ENCODE peak calls at places on chromosomes 7 and 10, in six cellular contexts. One of them, this sample, is unnamed.

GRCh38 chr10:94076325-94076841 is 82.7 kb downstream of the PLCE1 start:
- DNase-seq in cardiac muscle cell: no peak
- DNase-seq in pons: peak; percentile 40
- DNase-seq in AG08396: peak; percentile 52
- DNase-seq in tibial nerve: peak; percentile 19
- DNase-seq in stimulated activated CD4-positive, alpha-beta T cell treated with anti-CD3 and anti-CD28 coated beads, Interleukin-2, amount 100 ng/mL, for 48 hours: no peak
- DNase-seq in this sample: peak; percentile 86

GRCh38 chr10:71472466-71472865 is 75.7 kb downstream of the CDH23 start:
- DNase-seq in cardiac muscle cell: no peak
- DNase-seq in pons: no peak
- DNase-seq in AG08396: no peak
- DNase-seq in tibial nerve: no peak
- DNase-seq in stimulated activated CD4-positive, alpha-beta T cell treated with anti-CD3 and anti-CD28 coated beads, Interleukin-2, amount 100 ng/mL, for 48 hours: no peak
- DNase-seq in this sample: no peak

GRCh38 chr7:142557971-142558582 is 191.2 kb upstream of the PRSS1 start:
- DNase-seq in cardiac muscle cell: peak; percentile 52
- DNase-seq in pons: peak; percentile 14
- DNase-seq in AG08396: peak; percentile 46
- DNase-seq in tibial nerve: no peak
- DNase-seq in stimulated activated CD4-positive, alpha-beta T cell treated with anti-CD3 and anti-CD28 coated beads, Interleukin-2, amount 100 ng/mL, for 48 hours: peak; percentile 41
- DNase-seq in this sample: no peak

GRCh38 chr10:22682237-22683192 is 31.9 kb downstream of the PIP4K2A start:
- DNase-seq in cardiac muscle cell: peak; percentile 18
- DNase-seq in pons: no peak
- DNase-seq in AG08396: no peak
- DNase-seq in tibial nerve: no peak
- DNase-seq in stimulated activated CD4-positive, alpha-beta T cell treated with anti-CD3 and anti-CD28 coated beads, Interleukin-2, amount 100 ng/mL, for 48 hours: no peak
- DNase-seq in this sample: no peak

GRCh38 chr10:86682675-86683074 is 14.4 kb downstream of the LDB3 start:
- DNase-seq in cardiac muscle cell: no peak
- DNase-seq in pons: no peak
- DNase-seq in AG08396: no peak
- DNase-seq in tibial nerve: no peak
- DNase-seq in stimulated activated CD4-positive, alpha-beta T cell treated with anti-CD3 and anti-CD28 coated beads, Interleukin-2, amount 100 ng/mL, for 48 hours: no peak
- DNase-seq in this sample: no peak

GRCh38 chr7:104878577-104878976 is 135.4 kb upstream of the KMT2E start:
- DNase-seq in cardiac muscle cell: no peak
- DNase-seq in pons: no peak
- DNase-seq in AG08396: no peak
- DNase-seq in tibial nerve: no peak
- DNase-seq in stimulated activated CD4-positive, alpha-beta T cell treated with anti-CD3 and anti-CD28 coated beads, Interleukin-2, amount 100 ng/mL, for 48 hours: no peak
- DNase-seq in this sample: no peak

GRCh38 chr7:73900286-73900685 is 39.3 kb downstream of the TMEM270 start:
- DNase-seq in cardiac muscle cell: no peak
- DNase-seq in pons: no peak
- DNase-seq in AG08396: no peak
- DNase-seq in tibial nerve: no peak
- DNase-seq in stimulated activated CD4-positive, alpha-beta T cell treated with anti-CD3 and anti-CD28 coated beads, Interleukin-2, amount 100 ng/mL, for 48 hours: no peak
- DNase-seq in this sample: peak; percentile 80

GRCh38 chr10:84356951-84357350 is 28.6 kb downstream of the CCSER2 start:
- DNase-seq in cardiac muscle cell: no peak
- DNase-seq in pons: no peak
- DNase-seq in AG08396: no peak
- DNase-seq in tibial nerve: no peak
- DNase-seq in stimulated activated CD4-positive, alpha-beta T cell treated with anti-CD3 and anti-CD28 coated beads, Interleukin-2, amount 100 ng/mL, for 48 hours: no peak
- DNase-seq in this sample: no peak

GRCh38 chr7:101702362-101702850 is 73.3 kb upstream of the MYL10 start:
- DNase-seq in cardiac muscle cell: no peak
- DNase-seq in pons: no peak
- DNase-seq in AG08396: no peak
- DNase-seq in tibial nerve: no peak
- DNase-seq in stimulated activated CD4-positive, alpha-beta T cell treated with anti-CD3 and anti-CD28 coated beads, Interleukin-2, amount 100 ng/mL, for 48 hours: no peak
- DNase-seq in this sample: no peak

GRCh38 chr10:44335330-44336021 is 49.4 kb downstream of the CXCL12 start:
- DNase-seq in cardiac muscle cell: no peak
- DNase-seq in pons: no peak
- DNase-seq in AG08396: no peak
- DNase-seq in tibial nerve: no peak
- DNase-seq in stimulated activated CD4-positive, alpha-beta T cell treated with anti-CD3 and anti-CD28 coated beads, Interleukin-2, amount 100 ng/mL, for 48 hours: no peak
- DNase-seq in this sample: no peak

GRCh38 chr7:31512166-31512565 is 1.7 kb upstream of the ITPRID1 start:
- DNase-seq in cardiac muscle cell: no peak
- DNase-seq in pons: no peak
- DNase-seq in AG08396: no peak
- DNase-seq in tibial nerve: no peak
- DNase-seq in stimulated activated CD4-positive, alpha-beta T cell treated with anti-CD3 and anti-CD28 coated beads, Interleukin-2, amount 100 ng/mL, for 48 hours: no peak
- DNase-seq in this sample: no peak

GRCh38 chr7:116524609-116525297 is at the start of gene CAV1:
- DNase-seq in cardiac muscle cell: peak; percentile 56
- DNase-seq in pons: peak; percentile 29
- DNase-seq in AG08396: peak; percentile 89
- DNase-seq in tibial nerve: peak; percentile 75
- DNase-seq in stimulated activated CD4-positive, alpha-beta T cell treated with anti-CD3 and anti-CD28 coated beads, Interleukin-2, amount 100 ng/mL, for 48 hours: peak; percentile 18
- DNase-seq in this sample: peak; percentile 99

GRCh38 chr7:116354546-116355422 is 144.4 kb downstream of the TES start:
- DNase-seq in cardiac muscle cell: peak; percentile 62
- DNase-seq in pons: no peak
- DNase-seq in AG08396: peak; percentile 86
- DNase-seq in tibial nerve: peak; percentile 38
- DNase-seq in stimulated activated CD4-positive, alpha-beta T cell treated with anti-CD3 and anti-CD28 coated beads, Interleukin-2, amount 100 ng/mL, for 48 hours: no peak
- DNase-seq in this sample: peak; percentile 59

GRCh38 chr10:44398271-44398670 is 13.4 kb upstream of the CXCL12 start:
- DNase-seq in cardiac muscle cell: no peak
- DNase-seq in pons: no peak
- DNase-seq in AG08396: no peak
- DNase-seq in tibial nerve: no peak
- DNase-seq in stimulated activated CD4-positive, alpha-beta T cell treated with anti-CD3 and anti-CD28 coated beads, Interleukin-2, amount 100 ng/mL, for 48 hours: no peak
- DNase-seq in this sample: no peak

This sample was measured in osteoblast.